ENCODE peak calls at places on chromosomes 12 and 14, in nine cellular contexts. U is T-helper 2 cell, M is BE2C, F is glomerular endothelial cell, T is KG1, R is NCI-H1105, P is ELR, A is A172, H is colonic mucosa. J is an unnamed sample.

GRCh38 chr14:90454041-90455000 is 57.5 kb downstream of the CALM1 start:
- DNase-seq in U (peak), M (peak), F (peak), T (no peak), R (no peak), P (peak), A (peak), H (peak), J (peak)

GRCh38 chr12:45285717-45286116 is 69.8 kb downstream of the ANO6 start:
- DNase-seq in U (no peak), M (no peak), F (no peak), T (no peak), R (no peak), P (no peak), A (no peak), H (no peak), J (no peak)

GRCh38 chr12:108896331-108896730 is 16.4 kb downstream of the DAO start:
- DNase-seq in U (no peak), M (no peak), F (no peak), T (no peak), R (no peak), P (no peak), A (no peak), H (no peak), J (no peak)

GRCh38 chr12:78863482-78864427 is 819 bp upstream of the SYT1 start:
- DNase-seq in U (peak), M (peak), F (no peak), T (no peak), R (peak), P (peak), A (peak), H (peak), J (no peak)

GRCh38 chr14:67480011-67480410 is 8.5 kb downstream of the TMEM229B start:
- DNase-seq in U (no peak), M (peak), F (no peak), T (no peak), R (peak), P (no peak), A (no peak), H (no peak), J (no peak)

GRCh38 chr14:95287176-95287754 is 32.4 kb downstream of the CLMN start:
- DNase-seq in U (no peak), M (no peak), F (no peak), T (no peak), R (peak), P (no peak), A (no peak), H (no peak), J (no peak)

GRCh38 chr14:73143003-73143402 is 6.7 kb downstream of the PSEN1 start:
- DNase-seq in U (no peak), M (no peak), F (no peak), T (no peak), R (no peak), P (no peak), A (no peak), H (no peak), J (no peak)

GRCh38 chr12:52139579-52140062 is 52.2 kb downstream of the KRT80 start:
- DNase-seq in U (peak), M (peak), F (no peak), T (no peak), R (no peak), P (peak), A (peak), H (peak), J (no peak)

GRCh38 chr14:81453166-81453766 is 53.1 kb upstream of the STON2 start:
- DNase-seq in U (peak), M (peak), F (no peak), T (peak), R (peak), P (peak), A (peak), H (peak), J (peak)

GRCh38 chr12:11812558-11813421 is 163.3 kb downstream of the ETV6 start:
- DNase-seq in U (peak), M (peak), F (no peak), T (no peak), R (no peak), P (no peak), A (no peak), H (peak), J (peak)

GRCh38 chr14:91996951-91997371 is 42.9 kb downstream of the TRIP11 start:
- DNase-seq in U (peak), M (no peak), F (no peak), T (no peak), R (peak), P (peak), A (peak), H (no peak), J (no peak)

GRCh38 chr12:18461738-18462137 is 200.4 kb downstream of the PIK3C2G start:
- DNase-seq in U (no peak), M (no peak), F (no peak), T (no peak), R (no peak), P (no peak), A (no peak), H (no peak), J (no peak)

GRCh38 chr14:64755661-64756265 is 51.5 kb downstream of the PLEKHG3 start:
- DNase-seq in U (peak), M (no peak), F (no peak), T (no peak), R (no peak), P (peak), A (peak), H (peak), J (no peak)

GRCh38 chr12:64352181-64352580 is 38.4 kb downstream of the C12orf56 start:
- DNase-seq in U (no peak), M (no peak), F (no peak), T (no peak), R (no peak), P (peak), A (no peak), H (no peak), J (no peak)

GRCh38 chr14:53510281-53510912 is 357.3 kb upstream of the DDHD1 start:
- DNase-seq in U (no peak), M (no peak), F (no peak), T (no peak), R (no peak), P (no peak), A (no peak), H (no peak), J (no peak)

GRCh38 chr14:61438860-61439765 is 117.7 kb downstream of the PRKCH start:
- DNase-seq in U (peak), M (no peak), F (no peak), T (peak), R (no peak), P (peak), A (peak), H (peak), J (peak)

GRCh38 chr12:54981796-54982195 is 2.8 kb downstream of the TESPA1 start:
- DNase-seq in U (peak), M (no peak), F (no peak), T (no peak), R (no peak), P (no peak), A (no peak), H (no peak), J (no peak)

GRCh38 chr14:50774542-50775267 is 56.3 kb downstream of the NIN start:
- DNase-seq in U (no peak), M (no peak), F (no peak), T (no peak), R (no peak), P (no peak), A (no peak), H (no peak), J (no peak)

GRCh38 chr14:79118291-79118690 is 948.1 kb downstream of the NRXN3 start:
- DNase-seq in U (no peak), M (no peak), F (no peak), T (no peak), R (no peak), P (no peak), A (no peak), H (no peak), J (no peak)

GRCh38 chr14:77613207-77613606 is 3.2 kb downstream of the SPTLC2 start:
- DNase-seq in U (no peak), M (no peak), F (no peak), T (no peak), R (no peak), P (no peak), A (no peak), H (no peak), J (no peak)

GRCh38 chr12:15706010-15706676 is 83.0 kb downstream of the EPS8 start:
- DNase-seq in U (no peak), M (no peak), F (no peak), T (no peak), R (peak), P (no peak), A (no peak), H (peak), J (no peak)

GRCh38 chr12:53300187-53300586 is 692 bp downstream of the MYG1 start:
- DNase-seq in U (no peak), M (no peak), F (no peak), T (no peak), R (no peak), P (peak), A (peak), H (no peak), J (no peak)

GRCh38 chr14:64209428-64210165 is 84.6 kb downstream of the ESR2 start:
- DNase-seq in U (no peak), M (no peak), F (no peak), T (no peak), R (no peak), P (no peak), A (no peak), H (peak), J (no peak)